ENCODE peak calls at places on chromosomes 13 and 19, in four cellular contexts. A is PC-3, R is IMR-90, H is PC-9. N is an unnamed sample.

GRCh38 chr13:50677687-50678463 is 165.6 kb downstream of the DLEU7 start:
- DNase-seq in A (peak; percentile 37), R (peak; percentile 11), H (no peak), N (peak; percentile 47)

GRCh38 chr19:58395220-58395978 is at the start of gene RNF225:
- DNase-seq in A (peak; percentile 83), R (no peak), H (peak; percentile 60), N (peak; percentile 71)

GRCh38 chr13:98105929-98106336 is 37.0 kb upstream of the FARP1 start:
- DNase-seq in A (peak; percentile 23), R (peak; percentile 59), H (peak; percentile 28), N (no peak)

GRCh38 chr13:46321494-46322225 is 65.4 kb downstream of the RUBCNL start:
- DNase-seq in A (peak; percentile 59), R (peak; percentile 44), H (no peak), N (peak; percentile 34)

GRCh38 chr19:4380254-4380727 is 20.1 kb downstream of the SH3GL1 start:
- DNase-seq in A (no peak), R (no peak), H (no peak), N (peak; percentile 65)

GRCh38 chr19:1027020-1027952 is 878 bp downstream of the CNN2 start:
- DNase-seq in A (no peak), R (no peak), H (no peak), N (peak; percentile 31)

GRCh38 chr19:2055871-2056809 is 5.1 kb upstream of the MKNK2 start:
- DNase-seq in A (peak; percentile 62), R (peak; percentile 64), H (no peak), N (no peak)

GRCh38 chr19:35013047-35013819 is 13.1 kb downstream of the GRAMD1A start:
- DNase-seq in A (peak; percentile 36), R (peak; percentile 57), H (no peak), N (peak; percentile 20)

GRCh38 chr19:11612816-11613511 is 15.7 kb downstream of the ZNF627 start:
- DNase-seq in A (no peak), R (no peak), H (no peak), N (no peak)

GRCh38 chr19:10001899-10002298 is 8.4 kb downstream of the COL5A3 start:
- DNase-seq in A (peak; percentile 32), R (no peak), H (no peak), N (no peak)
- TF ChIP-seq CTCF in A (peak; percentile 73), R (peak; percentile 41), H (peak; percentile 48), N (peak; percentile 66)

GRCh38 chr19:55118401-55118991 is 1.1 kb upstream of the PPP1R12C start:
- DNase-seq in A (no peak), R (no peak), H (no peak), N (no peak)

GRCh38 chr19:55117063-55117635 is 288 bp downstream of the PPP1R12C start:
- DNase-seq in A (no peak), R (no peak), H (no peak), N (no peak)

GRCh38 chr19:55119053-55119452 is 1.6 kb upstream of the PPP1R12C start:
- DNase-seq in A (no peak), R (no peak), H (no peak), N (no peak)

GRCh38 chr19:55116232-55117062 is 990 bp downstream of the PPP1R12C start:
- DNase-seq in A (peak; percentile 56), R (peak; percentile 66), H (no peak), N (peak; percentile 48)

GRCh38 chr19:55117636-55118391 is at the start of gene PPP1R12C:
- DNase-seq in A (peak; percentile 99), R (peak; percentile 99), H (peak; percentile 98), N (peak; percentile 99)
- H3K4me3 ChIP-seq in A (peak within 1 kb of the TSS; percentile 90), R (peak within 1 kb of the TSS; percentile 69), H (peak within 1 kb of the TSS; percentile 99), N (peak within 1 kb of the TSS; percentile 92)

GRCh38 chr19:49556412-49557398 is 23.7 kb downstream of the NOSIP start:
- DNase-seq in A (no peak), R (no peak), H (no peak), N (no peak)
- H3K4me2 ChIP-seq in A (no peak overlapping the region), R (no peak overlapping the region), H (no peak overlapping the region), N (no peak overlapping the region)

GRCh38 chr19:13782537-13782936 is 8.3 kb downstream of the C19orf53 start:
- DNase-seq in A (no peak), R (no peak), H (no peak), N (no peak)
- TF ChIP-seq CTCF in A (no peak), R (no peak), H (no peak), N (no peak)

GRCh38 chr13:104759069-104759468 is 1692.9 kb upstream of the SLC10A2 start:
- DNase-seq in A (no peak), R (no peak), H (no peak), N (no peak)

GRCh38 chr13:104769520-104769919 is 1703.3 kb upstream of the SLC10A2 start:
- DNase-seq in A (no peak), R (no peak), H (no peak), N (no peak)

DNA sequence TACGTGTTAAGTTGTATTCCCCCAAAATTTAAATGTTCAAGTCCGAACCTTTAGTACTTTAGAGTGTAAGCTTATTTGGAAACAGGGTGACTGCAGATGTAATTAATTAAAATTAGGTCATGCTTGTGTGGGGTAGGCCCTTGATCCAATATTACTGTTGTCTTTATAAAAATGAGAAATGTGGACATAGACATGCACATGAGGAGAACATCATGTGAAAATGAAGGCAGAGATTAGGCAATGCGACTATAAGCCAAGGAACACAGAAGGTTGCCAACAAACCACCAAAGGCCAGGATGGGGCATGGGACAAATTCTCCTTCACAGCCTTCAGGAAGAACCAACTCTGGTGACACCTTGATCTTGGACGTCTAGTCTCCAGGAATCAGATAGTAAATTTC is 1698.4 kb upstream of the SLC10A2 start:
- DNase-seq in A (no peak), R (no peak), H (no peak), N (no peak)
- H3K4me3 ChIP-seq in A (no peak overlapping the region), R (no peak overlapping the region), H (no peak overlapping the region), N (no peak overlapping the region)

GRCh38 chr19:51224163-51224641 is 678 bp upstream of the CD33 start:
- DNase-seq in A (no peak), R (no peak), H (no peak), N (no peak)

GRCh38 chr19:51226068-51226467 is 1.2 kb downstream of the CD33 start:
- DNase-seq in A (no peak), R (no peak), H (no peak), N (no peak)

GRCh38 chr19:51227324-51227723 is 2.4 kb downstream of the CD33 start:
- DNase-seq in A (no peak), R (no peak), H (no peak), N (no peak)
- H3K4me2 ChIP-seq in A (no peak overlapping the region), R (no peak overlapping the region), H (no peak overlapping the region), N (no peak overlapping the region)

DNA sequence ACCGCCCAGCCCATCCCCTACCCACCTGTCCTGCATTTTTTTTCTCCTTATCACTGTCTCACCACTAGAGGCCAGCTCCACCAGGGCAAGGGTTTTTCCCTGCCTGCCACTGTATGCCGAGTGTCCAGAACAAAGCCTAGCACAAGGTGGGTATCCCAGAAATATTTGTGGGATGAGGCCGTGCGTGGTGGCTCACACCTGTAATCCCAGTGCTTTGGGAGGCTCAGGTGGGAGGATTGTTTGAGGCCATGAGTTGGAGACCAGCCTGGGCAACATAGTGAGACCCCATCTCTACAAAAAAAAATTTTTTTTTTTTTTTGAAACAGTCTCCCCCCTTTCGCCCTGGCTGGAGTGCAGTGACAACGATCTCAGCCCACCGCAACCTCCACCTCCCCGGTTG is 2.9 kb upstream of the MRI1 start:
- DNase-seq in A (peak; percentile 41), R (no peak), H (no peak), N (no peak)
- TF ChIP-seq CTCF in A (peak; percentile 39), R (no peak), H (peak; percentile 35), N (peak; percentile 12)